ENCODE peak calls at places on chromosomes 4 and X, in eight cellular contexts. One of them, this sample, is unnamed.

GRCh38 chrX:101108293-101108692 is 10.3 kb downstream of the CENPI start:
- DNase-seq in osteocyte: no peak
- DNase-seq in GM19239: no peak
- DNase-seq in nephron progenitor cell: no peak
- DNase-seq in central memory CD4-positive, alpha-beta T cell: no peak
- DNase-seq in upper lobe of right lung: no peak
- DNase-seq in AG09309: peak
- DNase-seq in Right ventricle myocardium inferior: no peak
- DNase-seq in this sample: no peak

GRCh38 chr4:154779362-154779947 is 1.6 kb upstream of the RBM46 start:
- DNase-seq in osteocyte: no peak
- DNase-seq in GM19239: no peak
- DNase-seq in nephron progenitor cell: no peak
- DNase-seq in central memory CD4-positive, alpha-beta T cell: no peak
- DNase-seq in upper lobe of right lung: no peak
- DNase-seq in AG09309: peak
- DNase-seq in Right ventricle myocardium inferior: no peak
- DNase-seq in this sample: no peak

GRCh38 chr4:102478186-102478585 is 23.0 kb upstream of the NFKB1 start:
- DNase-seq in osteocyte: no peak
- DNase-seq in GM19239: no peak
- DNase-seq in nephron progenitor cell: no peak
- DNase-seq in central memory CD4-positive, alpha-beta T cell: no peak
- DNase-seq in upper lobe of right lung: no peak
- DNase-seq in AG09309: no peak
- DNase-seq in Right ventricle myocardium inferior: no peak
- DNase-seq in this sample: no peak

GRCh38 chr4:95023110-95023509 is 265.4 kb downstream of the BMPR1B start:
- DNase-seq in osteocyte: no peak
- DNase-seq in GM19239: no peak
- DNase-seq in nephron progenitor cell: no peak
- DNase-seq in central memory CD4-positive, alpha-beta T cell: no peak
- DNase-seq in upper lobe of right lung: no peak
- DNase-seq in AG09309: no peak
- DNase-seq in Right ventricle myocardium inferior: no peak
- DNase-seq in this sample: no peak

GRCh38 chrX:9610774-9611392 is 146.0 kb downstream of the TBL1X start:
- DNase-seq in osteocyte: no peak
- DNase-seq in GM19239: no peak
- DNase-seq in nephron progenitor cell: no peak
- DNase-seq in central memory CD4-positive, alpha-beta T cell: no peak
- DNase-seq in upper lobe of right lung: no peak
- DNase-seq in AG09309: no peak
- DNase-seq in Right ventricle myocardium inferior: no peak
- DNase-seq in this sample: no peak

GRCh38 chrX:105477351-105477750 is 256.9 kb upstream of the TEX13A start:
- DNase-seq in osteocyte: no peak
- DNase-seq in GM19239: no peak
- DNase-seq in nephron progenitor cell: no peak
- DNase-seq in central memory CD4-positive, alpha-beta T cell: no peak
- DNase-seq in upper lobe of right lung: no peak
- DNase-seq in AG09309: no peak
- DNase-seq in Right ventricle myocardium inferior: no peak
- DNase-seq in this sample: no peak

GRCh38 chr4:112119358-112119783 is 25.9 kb upstream of the FAM241A start:
- DNase-seq in osteocyte: no peak
- DNase-seq in GM19239: no peak
- DNase-seq in nephron progenitor cell: no peak
- DNase-seq in central memory CD4-positive, alpha-beta T cell: no peak
- DNase-seq in upper lobe of right lung: no peak
- DNase-seq in AG09309: no peak
- DNase-seq in Right ventricle myocardium inferior: no peak
- DNase-seq in this sample: no peak

GRCh38 chrX:23383411-23383810 is 48.8 kb downstream of the PTCHD1 start:
- DNase-seq in osteocyte: no peak
- DNase-seq in GM19239: no peak
- DNase-seq in nephron progenitor cell: no peak
- DNase-seq in central memory CD4-positive, alpha-beta T cell: no peak
- DNase-seq in upper lobe of right lung: no peak
- DNase-seq in AG09309: no peak
- DNase-seq in Right ventricle myocardium inferior: no peak
- DNase-seq in this sample: no peak

GRCh38 chr4:150477869-150478268 is 104.1 kb upstream of the MAB21L2 start:
- DNase-seq in osteocyte: no peak
- DNase-seq in GM19239: no peak
- DNase-seq in nephron progenitor cell: no peak
- DNase-seq in central memory CD4-positive, alpha-beta T cell: no peak
- DNase-seq in upper lobe of right lung: no peak
- DNase-seq in AG09309: no peak
- DNase-seq in Right ventricle myocardium inferior: no peak
- DNase-seq in this sample: no peak

GRCh38 chr4:149785686-149786431 is 29.8 kb downstream of the IQCM start:
- DNase-seq in osteocyte: no peak
- DNase-seq in GM19239: no peak
- DNase-seq in nephron progenitor cell: no peak
- DNase-seq in central memory CD4-positive, alpha-beta T cell: no peak
- DNase-seq in upper lobe of right lung: no peak
- DNase-seq in AG09309: peak
- DNase-seq in Right ventricle myocardium inferior: no peak
- DNase-seq in this sample: no peak

GRCh38 chr4:15378055-15378454 is 49.8 kb upstream of the C1QTNF7 start:
- DNase-seq in osteocyte: no peak
- DNase-seq in GM19239: no peak
- DNase-seq in nephron progenitor cell: no peak
- DNase-seq in central memory CD4-positive, alpha-beta T cell: no peak
- DNase-seq in upper lobe of right lung: no peak
- DNase-seq in AG09309: no peak
- DNase-seq in Right ventricle myocardium inferior: no peak
- DNase-seq in this sample: no peak

GRCh38 chr4:16667464-16667863 is 231.0 kb downstream of the LDB2 start:
- DNase-seq in osteocyte: no peak
- DNase-seq in GM19239: no peak
- DNase-seq in nephron progenitor cell: no peak
- DNase-seq in central memory CD4-positive, alpha-beta T cell: no peak
- DNase-seq in upper lobe of right lung: no peak
- DNase-seq in AG09309: peak
- DNase-seq in Right ventricle myocardium inferior: no peak
- DNase-seq in this sample: no peak

GRCh38 chrX:114626323-114626722 is 42.4 kb downstream of the HTR2C start:
- DNase-seq in osteocyte: no peak
- DNase-seq in GM19239: no peak
- DNase-seq in nephron progenitor cell: peak
- DNase-seq in central memory CD4-positive, alpha-beta T cell: no peak
- DNase-seq in upper lobe of right lung: no peak
- DNase-seq in AG09309: no peak
- DNase-seq in Right ventricle myocardium inferior: no peak
- DNase-seq in this sample: no peak

GRCh38 chr4:74659576-74660411 is 134.5 kb downstream of the BTC start:
- DNase-seq in osteocyte: no peak
- DNase-seq in GM19239: no peak
- DNase-seq in nephron progenitor cell: no peak
- DNase-seq in central memory CD4-positive, alpha-beta T cell: no peak
- DNase-seq in upper lobe of right lung: no peak
- DNase-seq in AG09309: peak
- DNase-seq in Right ventricle myocardium inferior: no peak
- DNase-seq in this sample: no peak

GRCh38 chr4:83019794-83020497 is 9.3 kb upstream of the LIN54 start:
- DNase-seq in osteocyte: no peak
- DNase-seq in GM19239: no peak
- DNase-seq in nephron progenitor cell: no peak
- DNase-seq in central memory CD4-positive, alpha-beta T cell: no peak
- DNase-seq in upper lobe of right lung: no peak
- DNase-seq in AG09309: no peak
- DNase-seq in Right ventricle myocardium inferior: no peak
- DNase-seq in this sample: no peak

GRCh38 chrX:57366430-57366829 is 79.9 kb downstream of the FAAH2 start:
- DNase-seq in osteocyte: peak
- DNase-seq in GM19239: no peak
- DNase-seq in nephron progenitor cell: no peak
- DNase-seq in central memory CD4-positive, alpha-beta T cell: no peak
- DNase-seq in upper lobe of right lung: no peak
- DNase-seq in AG09309: no peak
- DNase-seq in Right ventricle myocardium inferior: no peak
- DNase-seq in this sample: no peak

GRCh38 chr4:151717271-151717670 is 43.5 kb downstream of the GATB start:
- DNase-seq in osteocyte: no peak
- DNase-seq in GM19239: no peak
- DNase-seq in nephron progenitor cell: no peak
- DNase-seq in central memory CD4-positive, alpha-beta T cell: no peak
- DNase-seq in upper lobe of right lung: no peak
- DNase-seq in AG09309: no peak
- DNase-seq in Right ventricle myocardium inferior: no peak
- DNase-seq in this sample: no peak

GRCh38 chr4:153488719-153489384 is 22.7 kb downstream of the TMEM131L start:
- DNase-seq in osteocyte: no peak
- DNase-seq in GM19239: no peak
- DNase-seq in nephron progenitor cell: peak
- DNase-seq in central memory CD4-positive, alpha-beta T cell: no peak
- DNase-seq in upper lobe of right lung: peak
- DNase-seq in AG09309: no peak
- DNase-seq in Right ventricle myocardium inferior: no peak
- DNase-seq in this sample: peak

GRCh38 chr4:19063662-19064061 is 1042.1 kb upstream of the LCORL start:
- DNase-seq in osteocyte: no peak
- DNase-seq in GM19239: no peak
- DNase-seq in nephron progenitor cell: no peak
- DNase-seq in central memory CD4-positive, alpha-beta T cell: no peak
- DNase-seq in upper lobe of right lung: no peak
- DNase-seq in AG09309: no peak
- DNase-seq in Right ventricle myocardium inferior: no peak
- DNase-seq in this sample: no peak

GRCh38 chr4:173420324-173420752 is 21.4 kb upstream of the SCRG1 start:
- DNase-seq in osteocyte: no peak
- DNase-seq in GM19239: no peak
- DNase-seq in nephron progenitor cell: no peak
- DNase-seq in central memory CD4-positive, alpha-beta T cell: peak
- DNase-seq in upper lobe of right lung: no peak
- DNase-seq in AG09309: no peak
- DNase-seq in Right ventricle myocardium inferior: no peak
- DNase-seq in this sample: no peak

This sample was measured in stimulated activated naive B cell treated with anti-CD40 and anti-IgM and Interleukin-4, amounts not matched to agents 10 μg/mL and 1 μg/mL and 100 μg/mL, for 72 hours.